ENCODE peak calls at places on chromosomes 2 and 18, in six cellular contexts. F is tibial nerve, I is H1, Q is Caco-2, P is endothelial cell of umbilical vein, S is GM12878. G is an unnamed sample.
A peak's percentile ranks its signal among the peaks of the same experiment; 100 is the strongest.

GRCh38 chr2:125073440-125073839 is 1048.4 kb downstream of the CNTNAP5 start:
- DNase-seq in F (no peak), I (no peak), Q (no peak), P (no peak), S (no peak), G (no peak)

GRCh38 chr2:96369186-96369585 is 33.6 kb downstream of the NCAPH start:
- DNase-seq in F (no peak), I (no peak), Q (no peak), P (no peak), S (no peak), G (no peak)

GRCh38 chr2:227414846-227415245 is 27.1 kb upstream of the SCYGR1 start:
- DNase-seq in F (no peak), I (no peak), Q (no peak), P (no peak), S (no peak), G (no peak)

GRCh38 chr2:72128059-72128842 is 19.4 kb downstream of the CYP26B1 start:
- DNase-seq in F (no peak), I (peak; percentile 42), Q (peak; percentile 21), P (no peak), S (no peak), G (no peak)

GRCh38 chr2:223642496-223642895 is 40.3 kb upstream of the SCG2 start:
- DNase-seq in F (no peak), I (no peak), Q (no peak), P (no peak), S (no peak), G (no peak)

GRCh38 chr2:3468296-3468988 is 50.9 kb downstream of the ADI1 start:
- DNase-seq in F (no peak), I (no peak), Q (no peak), P (no peak), S (no peak), G (no peak)

GRCh38 chr18:35861367-35862114 is 110.9 kb upstream of the RMP24 start:
- DNase-seq in F (no peak), I (peak; percentile 36), Q (no peak), P (no peak), S (peak; percentile 33), G (no peak)

GRCh38 chr2:120440521-120441350 is 94.8 kb downstream of the INHBB start:
- DNase-seq in F (no peak), I (no peak), Q (no peak), P (no peak), S (no peak), G (no peak)

GRCh38 chr2:157182834-157183396 is 74.6 kb upstream of the GALNT5 start:
- DNase-seq in F (no peak), I (no peak), Q (no peak), P (peak; percentile 94), S (no peak), G (peak; percentile 85)

GRCh38 chr2:44362207-44363015 is 664 bp downstream of the CAMKMT start:
- DNase-seq in F (no peak), I (no peak), Q (peak; percentile 40), P (peak; percentile 70), S (peak; percentile 33), G (no peak)

GRCh38 chr2:200426754-200427153 is 83.1 kb downstream of the KCTD18 start:
- DNase-seq in F (no peak), I (no peak), Q (no peak), P (no peak), S (no peak), G (no peak)

GRCh38 chr2:140440815-140441214 is 1660.6 kb upstream of the NXPH2 start:
- DNase-seq in F (no peak), I (no peak), Q (no peak), P (no peak), S (no peak), G (no peak)

GRCh38 chr2:100365434-100365833 is 43.1 kb upstream of the LONRF2 start:
- DNase-seq in F (no peak), I (no peak), Q (no peak), P (no peak), S (no peak), G (peak; percentile 87)

GRCh38 chr2:64857581-64858471 is 131.4 kb upstream of the SLC1A4 start:
- DNase-seq in F (no peak), I (no peak), Q (no peak), P (no peak), S (no peak), G (no peak)

GRCh38 chr2:30691091-30691947 is 115.9 kb downstream of the CAPN13 start:
- DNase-seq in F (no peak), I (peak; percentile 17), Q (no peak), P (no peak), S (no peak), G (no peak)

GRCh38 chr2:136130511-136130910 is 12.6 kb upstream of the CXCR4 start:
- DNase-seq in F (no peak), I (no peak), Q (no peak), P (no peak), S (no peak), G (no peak)

GRCh38 chr2:180125245-180125962 is 118.3 kb upstream of the CWC22 start:
- DNase-seq in F (no peak), I (peak; percentile 57), Q (peak; percentile 72), P (peak; percentile 80), S (peak; percentile 12), G (peak; percentile 94)

DNA sequence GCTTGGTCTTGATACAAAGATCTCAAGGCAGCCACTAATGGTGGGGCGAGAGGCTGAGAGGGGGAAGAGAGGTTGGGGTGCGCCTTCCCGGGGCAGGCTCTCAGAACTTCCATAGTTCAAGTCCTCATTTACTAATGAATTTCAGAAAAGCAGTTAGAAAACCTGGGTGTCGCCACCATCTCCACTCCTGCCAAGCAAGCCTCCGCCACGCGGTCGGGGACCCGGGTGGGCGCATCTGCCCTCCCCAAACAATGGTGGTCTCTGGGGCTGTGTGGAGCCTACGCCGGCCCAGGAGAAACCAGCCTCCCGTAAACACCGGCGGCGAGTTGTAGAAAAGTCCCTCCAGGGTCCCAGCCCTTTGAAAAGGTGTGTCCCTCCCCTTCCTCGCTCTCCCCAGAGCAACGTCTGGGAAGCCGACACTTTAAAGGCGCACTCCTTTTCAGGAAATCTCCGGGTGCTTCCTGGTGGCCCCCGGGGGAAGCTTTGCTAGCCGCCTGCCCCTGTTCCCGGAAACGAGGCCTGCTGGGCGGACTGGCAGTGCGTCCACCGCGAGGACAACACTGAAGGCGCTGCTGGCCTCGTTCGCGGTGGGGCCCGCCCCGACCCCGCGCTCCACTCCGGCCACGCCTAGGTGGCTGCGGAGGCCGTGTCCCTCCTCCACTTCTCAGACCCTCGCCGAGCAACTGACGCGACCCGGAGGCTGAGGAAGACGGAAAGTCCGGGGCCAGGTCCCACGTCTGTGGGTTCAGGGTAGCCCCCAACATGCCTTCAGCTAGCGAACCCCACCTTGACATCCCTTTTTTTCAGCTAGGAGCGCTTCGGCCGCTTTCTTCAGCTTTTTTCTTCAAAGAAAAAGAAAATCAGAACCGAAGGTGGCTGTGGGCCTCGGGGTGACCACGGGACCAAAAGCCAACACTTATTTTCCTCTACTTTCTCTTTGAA is 16.8 kb downstream of the EVX2 start:
- DNase-seq in F (no peak), I (peak; percentile 66), Q (no peak), P (no peak), S (no peak), G (no peak)
- H3K4me3 ChIP-seq in F (no peak overlapping the region), I (peak overlapping the region; percentile 32), Q (no peak overlapping the region), P (no peak overlapping the region), S (no peak overlapping the region), G (no peak overlapping the region)

GRCh38 chr2:113711857-113712256 is 44.6 kb downstream of the SLC35F5 start:
- DNase-seq in F (no peak), I (no peak), Q (no peak), P (no peak), S (no peak), G (no peak)
- H3K27me3 ChIP-seq in F (no peaks in the 10 kb centered on the region), I (no peaks in the 10 kb centered on the region), Q (no peaks in the 10 kb centered on the region), P (no peaks in the 10 kb centered on the region), S (no peaks in the 10 kb centered on the region), G (no peaks in the 10 kb centered on the region)

DNA sequence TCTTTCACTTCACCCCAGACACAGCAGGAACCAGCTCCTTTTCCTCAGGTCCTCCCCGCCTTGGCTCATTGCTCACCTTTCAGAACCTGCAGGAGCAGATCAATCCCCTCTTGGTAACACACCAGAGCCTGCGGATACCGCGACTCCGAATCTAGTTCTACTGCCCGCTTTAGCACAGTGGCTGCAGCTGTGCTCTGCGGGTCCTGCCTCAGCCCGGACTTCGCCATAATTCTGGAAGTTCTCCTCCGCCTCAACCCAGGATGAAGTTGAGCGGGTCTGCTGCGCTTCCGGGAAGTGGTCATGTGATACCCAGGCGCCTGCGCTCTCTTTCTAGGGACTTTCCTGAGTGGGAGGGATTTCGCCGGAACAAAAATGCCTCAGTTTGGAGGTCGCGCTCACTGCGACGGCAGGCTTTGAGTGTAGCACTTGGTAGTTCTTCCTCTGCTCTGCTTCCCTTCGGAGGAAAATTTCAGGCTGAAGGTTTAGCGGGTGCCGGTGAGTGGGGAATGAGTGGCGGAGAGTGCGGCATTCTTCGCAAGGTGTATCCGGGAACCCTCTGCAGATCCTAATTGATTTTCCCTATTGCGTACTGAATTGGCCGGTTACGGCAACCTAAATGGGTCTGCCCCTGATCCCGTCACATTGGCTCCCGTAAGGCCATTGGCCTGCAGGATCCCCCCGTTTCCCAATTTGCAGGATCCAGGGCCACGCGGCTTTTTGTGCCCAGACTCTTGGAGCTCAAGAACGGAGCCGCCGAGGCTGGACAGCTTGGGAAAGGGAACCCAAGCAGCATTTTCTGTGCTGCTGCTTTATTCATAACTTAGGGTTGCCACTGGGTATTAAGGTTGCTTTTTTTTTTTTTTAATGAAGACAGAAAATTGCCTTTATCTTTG is at the start of the genes MITD1 and MRPL30:
- DNase-seq in F (peak; percentile 83), I (peak; percentile 86), Q (peak; percentile 94), P (peak; percentile 99), S (peak; percentile 95), G (peak; percentile 89)
- H3K4me3 ChIP-seq in F (peak within 1 kb of the TSS; percentile 57), I (peak within 1 kb of the TSS; percentile 87), Q (peak within 1 kb of the TSS; percentile 87), P (peak within 1 kb of the TSS; percentile 74), S (peak within 1 kb of the TSS; percentile 95), G (peak within 1 kb of the TSS; percentile 99)

DNA sequence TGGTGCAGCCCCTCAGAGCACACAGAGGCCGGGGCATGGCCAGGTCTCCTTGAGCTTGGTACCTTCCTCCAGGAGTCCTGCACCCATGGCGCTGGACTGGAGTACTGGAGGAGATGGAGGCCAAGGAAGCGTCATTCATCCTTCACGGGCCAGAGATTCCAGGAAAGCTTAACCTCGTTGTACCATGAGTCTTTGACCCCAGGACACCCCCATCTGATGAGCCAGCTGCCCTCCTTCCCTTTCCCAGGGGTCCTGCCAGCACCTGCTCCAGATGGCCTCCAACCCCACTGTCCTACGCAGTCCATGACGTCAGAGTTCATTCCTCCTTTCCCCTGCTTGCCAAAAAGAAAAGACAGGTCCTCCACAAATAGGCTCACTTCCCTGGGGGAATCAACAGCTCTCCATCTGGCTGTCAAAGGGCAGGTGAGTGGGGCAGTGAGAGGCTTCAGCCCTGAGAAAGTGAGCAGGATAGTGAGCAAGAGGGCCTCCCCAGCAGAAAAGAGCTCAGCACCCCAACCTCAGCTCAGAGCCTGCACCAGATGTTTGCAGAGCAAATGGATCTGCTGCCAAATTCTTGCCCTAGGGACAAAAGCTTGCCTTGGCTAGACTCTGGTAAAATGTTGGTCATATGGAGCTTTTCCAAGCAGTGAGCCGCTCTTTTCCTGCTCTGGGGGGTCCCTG is 4.5 kb upstream of the NPPC start:
- DNase-seq in F (no peak), I (peak; percentile 27), Q (no peak), P (no peak), S (no peak), G (no peak)
- H3K27me3 ChIP-seq in F (no peaks in the 10 kb centered on the region), I (peaks cover 20% of the 10 kb centered on the region), Q (no peaks in the 10 kb centered on the region), P (peaks cover 23% of the 10 kb centered on the region), S (peaks cover 5% of the 10 kb centered on the region), G (peaks cover 67% of the 10 kb centered on the region)

G was measured in AG04450.